ENCODE peak calls at places on chromosome 4, in seven cellular contexts. One of them, this sample, is unnamed.

GRCh38 chr4:5018603-5019002 is 655 bp downstream of the CYTL1 start:
- DNase-seq in neural progenitor cell: no peak
- DNase-seq in GM23338: peak
- DNase-seq in mammary epithelial cell: no peak
- DNase-seq in A673: no peak
- DNase-seq in fibroblast of lung: no peak
- DNase-seq in GM23248: no peak
- DNase-seq in this sample: no peak

GRCh38 chr4:10879411-10880110 is 195.0 kb upstream of the CLNK start:
- DNase-seq in neural progenitor cell: no peak
- DNase-seq in GM23338: no peak
- DNase-seq in mammary epithelial cell: peak
- DNase-seq in A673: no peak
- DNase-seq in fibroblast of lung: peak
- DNase-seq in GM23248: peak
- DNase-seq in this sample: no peak

GRCh38 chr4:151097759-151098158 is 1.7 kb upstream of the RPS3A start:
- DNase-seq in neural progenitor cell: no peak
- DNase-seq in GM23338: no peak
- DNase-seq in mammary epithelial cell: no peak
- DNase-seq in A673: no peak
- DNase-seq in fibroblast of lung: no peak
- DNase-seq in GM23248: no peak
- DNase-seq in this sample: no peak

GRCh38 chr4:41709844-41710481 is 38.6 kb downstream of the PHOX2B start:
- DNase-seq in neural progenitor cell: no peak
- DNase-seq in GM23338: no peak
- DNase-seq in mammary epithelial cell: peak
- DNase-seq in A673: peak
- DNase-seq in fibroblast of lung: peak
- DNase-seq in GM23248: peak
- DNase-seq in this sample: no peak

GRCh38 chr4:57044996-57045395 is 65.2 kb downstream of the IGFBP7 start:
- DNase-seq in neural progenitor cell: no peak
- DNase-seq in GM23338: no peak
- DNase-seq in mammary epithelial cell: no peak
- DNase-seq in A673: no peak
- DNase-seq in fibroblast of lung: peak
- DNase-seq in GM23248: peak
- DNase-seq in this sample: no peak

GRCh38 chr4:56705373-56705772 is 24.3 kb upstream of the HOPX start:
- DNase-seq in neural progenitor cell: no peak
- DNase-seq in GM23338: no peak
- DNase-seq in mammary epithelial cell: no peak
- DNase-seq in A673: no peak
- DNase-seq in fibroblast of lung: no peak
- DNase-seq in GM23248: no peak
- DNase-seq in this sample: no peak

GRCh38 chr4:15162465-15163283 is 160.4 kb downstream of the CPEB2 start:
- DNase-seq in neural progenitor cell: no peak
- DNase-seq in GM23338: peak
- DNase-seq in mammary epithelial cell: no peak
- DNase-seq in A673: peak
- DNase-seq in fibroblast of lung: no peak
- DNase-seq in GM23248: peak
- DNase-seq in this sample: no peak

GRCh38 chr4:23805381-23805780 is 84.5 kb downstream of the PPARGC1A start:
- DNase-seq in neural progenitor cell: no peak
- DNase-seq in GM23338: no peak
- DNase-seq in mammary epithelial cell: no peak
- DNase-seq in A673: no peak
- DNase-seq in fibroblast of lung: peak
- DNase-seq in GM23248: no peak
- DNase-seq in this sample: no peak

GRCh38 chr4:182736207-182736606 is 181.0 kb downstream of the DCTD start:
- DNase-seq in neural progenitor cell: no peak
- DNase-seq in GM23338: no peak
- DNase-seq in mammary epithelial cell: peak
- DNase-seq in A673: no peak
- DNase-seq in fibroblast of lung: no peak
- DNase-seq in GM23248: no peak
- DNase-seq in this sample: no peak

GRCh38 chr4:41141910-41142309 is 72.4 kb downstream of the APBB2 start:
- DNase-seq in neural progenitor cell: no peak
- DNase-seq in GM23338: no peak
- DNase-seq in mammary epithelial cell: peak
- DNase-seq in A673: no peak
- DNase-seq in fibroblast of lung: peak
- DNase-seq in GM23248: peak
- DNase-seq in this sample: no peak

GRCh38 chr4:38189445-38189844 is 229.2 kb downstream of the PTTG2 start:
- DNase-seq in neural progenitor cell: no peak
- DNase-seq in GM23338: no peak
- DNase-seq in mammary epithelial cell: peak
- DNase-seq in A673: no peak
- DNase-seq in fibroblast of lung: peak
- DNase-seq in GM23248: peak
- DNase-seq in this sample: no peak

GRCh38 chr4:104896623-104897296 is 249.9 kb upstream of the TET2 start:
- DNase-seq in neural progenitor cell: no peak
- DNase-seq in GM23338: no peak
- DNase-seq in mammary epithelial cell: peak
- DNase-seq in A673: no peak
- DNase-seq in fibroblast of lung: peak
- DNase-seq in GM23248: no peak
- DNase-seq in this sample: no peak

GRCh38 chr4:148773313-148773712 is 331.1 kb upstream of the NR3C2 start:
- DNase-seq in neural progenitor cell: no peak
- DNase-seq in GM23338: no peak
- DNase-seq in mammary epithelial cell: no peak
- DNase-seq in A673: no peak
- DNase-seq in fibroblast of lung: no peak
- DNase-seq in GM23248: no peak
- DNase-seq in this sample: no peak

GRCh38 chr4:188016754-188017153 is 21.2 kb downstream of the ZFP42 start:
- DNase-seq in neural progenitor cell: peak
- DNase-seq in GM23338: peak
- DNase-seq in mammary epithelial cell: no peak
- DNase-seq in A673: no peak
- DNase-seq in fibroblast of lung: no peak
- DNase-seq in GM23248: no peak
- DNase-seq in this sample: no peak

GRCh38 chr4:107931775-107932321 is 499 bp downstream of the CYP2U1 start:
- DNase-seq in neural progenitor cell: no peak
- DNase-seq in GM23338: peak
- DNase-seq in mammary epithelial cell: no peak
- DNase-seq in A673: no peak
- DNase-seq in fibroblast of lung: peak
- DNase-seq in GM23248: no peak
- DNase-seq in this sample: peak

GRCh38 chr4:177391287-177391686 is 51.0 kb downstream of the AGA start:
- DNase-seq in neural progenitor cell: no peak
- DNase-seq in GM23338: no peak
- DNase-seq in mammary epithelial cell: no peak
- DNase-seq in A673: no peak
- DNase-seq in fibroblast of lung: peak
- DNase-seq in GM23248: no peak
- DNase-seq in this sample: no peak
- TF ChIP-seq EZH2 in neural progenitor cell: no peak
- TF ChIP-seq EZH2 in GM23338: no peak
- TF ChIP-seq EZH2 in mammary epithelial cell: no peak
- TF ChIP-seq EZH2 in A673: no peak
- TF ChIP-seq EZH2 in fibroblast of lung: no peak
- TF ChIP-seq EZH2 in GM23248: no peak
- TF ChIP-seq EZH2 in this sample: no peak

DNA sequence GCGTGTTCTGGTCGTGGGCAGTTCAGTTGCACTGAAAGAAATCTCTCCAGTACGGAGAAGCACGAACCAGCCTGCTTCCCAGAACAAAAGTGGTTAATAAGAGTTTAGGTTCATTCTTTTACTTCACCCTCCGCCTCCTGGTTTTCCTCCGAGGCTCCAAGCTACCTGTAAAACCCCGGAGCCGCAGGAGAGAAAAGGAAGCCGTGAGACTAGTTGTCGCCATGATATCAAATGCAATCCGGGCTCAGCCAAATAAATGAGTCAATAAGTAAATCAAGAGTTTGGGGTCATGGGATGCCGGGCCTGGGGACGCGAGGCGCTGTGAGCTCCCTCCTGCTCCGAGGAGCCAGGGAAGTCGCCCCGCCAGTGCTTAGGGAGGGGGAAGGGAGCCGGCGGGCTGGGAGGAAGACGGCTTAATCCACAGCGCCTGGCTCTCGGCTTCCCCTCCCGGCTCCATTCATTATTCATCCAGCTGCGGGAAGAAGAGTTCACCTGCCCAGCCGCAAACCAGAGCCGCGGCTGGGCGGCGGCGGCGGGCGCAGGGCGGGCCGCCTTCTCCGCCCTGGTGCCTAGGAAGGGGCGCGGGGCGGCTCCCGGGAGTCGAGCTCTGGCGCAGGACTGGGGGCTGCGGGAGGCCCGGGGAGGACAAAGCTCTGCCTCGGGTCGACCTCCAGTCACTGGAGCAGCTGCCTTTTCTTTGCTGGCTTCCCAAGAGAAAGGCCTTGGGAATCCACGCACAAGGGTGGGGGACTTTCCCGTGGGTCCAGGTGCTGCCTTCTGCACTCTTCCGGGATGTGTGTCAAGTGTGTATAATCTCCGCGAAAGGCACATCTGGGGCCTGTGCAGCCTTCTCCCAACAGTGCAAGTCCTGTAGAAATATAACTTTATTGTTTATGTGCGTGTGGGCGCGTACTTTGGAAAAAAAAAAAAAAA is 1.7 kb downstream of the FRAS1 start:
- DNase-seq in neural progenitor cell: peak
- DNase-seq in GM23338: peak
- DNase-seq in mammary epithelial cell: peak
- DNase-seq in A673: peak
- DNase-seq in fibroblast of lung: peak
- DNase-seq in GM23248: peak
- DNase-seq in this sample: no peak
- TF ChIP-seq EZH2 in neural progenitor cell: no peak
- TF ChIP-seq EZH2 in GM23338: no peak
- TF ChIP-seq EZH2 in mammary epithelial cell: no peak
- TF ChIP-seq EZH2 in A673: no peak
- TF ChIP-seq EZH2 in fibroblast of lung: peak
- TF ChIP-seq EZH2 in GM23248: no peak
- TF ChIP-seq EZH2 in this sample: no peak

GRCh38 chr4:71602271-71602890 is 181.5 kb downstream of the GC start:
- DNase-seq in neural progenitor cell: no peak
- DNase-seq in GM23338: no peak
- DNase-seq in mammary epithelial cell: no peak
- DNase-seq in A673: no peak
- DNase-seq in fibroblast of lung: peak
- DNase-seq in GM23248: peak
- DNase-seq in this sample: no peak
- TF ChIP-seq EZH2 in neural progenitor cell: no peak
- TF ChIP-seq EZH2 in GM23338: no peak
- TF ChIP-seq EZH2 in mammary epithelial cell: no peak
- TF ChIP-seq EZH2 in A673: no peak
- TF ChIP-seq EZH2 in fibroblast of lung: no peak
- TF ChIP-seq EZH2 in GM23248: no peak
- TF ChIP-seq EZH2 in this sample: no peak

DNA sequence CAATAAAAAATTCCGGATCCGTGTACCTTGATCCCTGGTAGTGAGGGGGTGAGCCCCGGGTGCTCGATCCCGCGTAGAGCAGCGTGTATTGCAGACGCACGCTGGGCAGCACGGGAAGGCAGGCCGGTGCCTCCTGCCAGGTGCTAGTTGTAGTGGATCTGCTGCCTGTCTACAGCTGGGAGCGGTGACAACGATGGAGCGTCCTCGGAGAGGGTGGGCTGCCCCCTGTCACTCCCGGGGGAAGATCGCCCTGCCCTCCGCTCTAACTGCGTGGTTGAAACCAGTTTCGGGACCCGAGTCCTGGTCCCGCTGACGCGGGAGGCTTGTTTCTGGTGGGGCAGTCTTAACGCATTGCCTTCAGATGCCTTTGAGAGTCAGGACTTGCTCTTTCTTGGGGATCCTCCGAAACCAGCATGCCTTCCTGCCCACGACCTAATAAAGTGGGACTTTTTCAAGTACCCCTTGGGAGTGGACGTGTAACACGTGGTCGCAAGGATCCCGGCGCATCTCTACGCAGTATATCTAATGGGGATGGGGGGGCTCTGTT is 2.7 kb upstream of the NKX6-1 start:
- DNase-seq in neural progenitor cell: peak
- DNase-seq in GM23338: peak
- DNase-seq in mammary epithelial cell: no peak
- DNase-seq in A673: no peak
- DNase-seq in fibroblast of lung: no peak
- DNase-seq in GM23248: no peak
- DNase-seq in this sample: no peak
- TF ChIP-seq EZH2 in neural progenitor cell: no peak
- TF ChIP-seq EZH2 in GM23338: peak
- TF ChIP-seq EZH2 in mammary epithelial cell: peak
- TF ChIP-seq EZH2 in A673: no peak
- TF ChIP-seq EZH2 in fibroblast of lung: peak
- TF ChIP-seq EZH2 in GM23248: no peak
- TF ChIP-seq EZH2 in this sample: no peak

DNA sequence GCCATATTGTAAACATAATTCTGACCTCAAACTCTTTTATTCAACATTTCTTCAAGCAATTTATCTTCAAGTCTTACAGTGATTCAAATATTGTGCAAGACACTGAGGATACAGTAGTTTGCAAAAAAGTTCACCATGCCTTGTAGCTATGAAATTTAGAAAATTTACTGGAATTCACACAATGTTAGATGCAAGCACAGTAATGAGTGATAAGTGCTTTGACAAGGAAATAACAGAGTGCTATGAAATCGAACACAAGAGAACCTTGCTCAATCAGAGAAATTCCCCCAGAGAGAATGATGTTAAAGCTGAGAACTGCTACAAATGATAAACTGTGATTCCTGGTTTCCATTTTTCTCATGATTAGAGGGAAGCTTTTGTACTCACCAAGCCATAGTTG is 952.9 kb downstream of the FAT4 start:
- DNase-seq in neural progenitor cell: no peak
- DNase-seq in GM23338: no peak
- DNase-seq in mammary epithelial cell: peak
- DNase-seq in A673: no peak
- DNase-seq in fibroblast of lung: peak
- DNase-seq in GM23248: peak
- DNase-seq in this sample: no peak
- TF ChIP-seq EZH2 in neural progenitor cell: no peak
- TF ChIP-seq EZH2 in GM23338: no peak
- TF ChIP-seq EZH2 in mammary epithelial cell: no peak
- TF ChIP-seq EZH2 in A673: no peak
- TF ChIP-seq EZH2 in fibroblast of lung: no peak
- TF ChIP-seq EZH2 in GM23248: no peak
- TF ChIP-seq EZH2 in this sample: no peak

DNA sequence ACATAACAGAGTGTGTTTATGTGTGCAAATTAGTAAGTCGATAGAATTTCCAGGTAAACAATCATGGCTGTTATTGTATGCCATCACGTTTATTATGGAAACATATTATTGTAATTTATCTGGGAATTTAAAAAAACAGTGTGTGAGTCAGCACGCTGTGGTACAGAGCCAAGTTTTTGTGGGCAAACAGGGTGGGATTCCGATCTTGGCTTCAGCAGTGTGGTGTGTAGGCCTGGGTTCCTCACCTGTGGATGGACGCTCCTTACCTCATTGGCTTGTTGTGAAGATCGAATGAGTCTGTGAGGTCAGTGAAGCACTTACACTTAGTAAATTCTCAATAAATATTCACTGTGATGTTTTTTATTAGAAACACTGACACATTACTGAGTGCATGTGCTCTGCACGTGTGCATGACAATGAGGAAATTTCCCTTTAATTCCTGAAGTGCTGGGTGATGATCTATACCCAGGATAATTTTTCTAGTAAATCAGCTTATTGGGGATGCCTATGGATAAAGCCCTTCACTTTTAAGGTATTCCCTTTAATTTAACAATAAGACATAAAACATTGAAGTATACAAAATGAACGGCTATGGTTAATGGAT is 36.4 kb downstream of the SLIT2 start:
- DNase-seq in neural progenitor cell: no peak
- DNase-seq in GM23338: no peak
- DNase-seq in mammary epithelial cell: no peak
- DNase-seq in A673: no peak
- DNase-seq in fibroblast of lung: peak
- DNase-seq in GM23248: peak
- DNase-seq in this sample: no peak
- TF ChIP-seq EZH2 in neural progenitor cell: no peak
- TF ChIP-seq EZH2 in GM23338: no peak
- TF ChIP-seq EZH2 in mammary epithelial cell: no peak
- TF ChIP-seq EZH2 in A673: no peak
- TF ChIP-seq EZH2 in fibroblast of lung: no peak
- TF ChIP-seq EZH2 in GM23248: no peak
- TF ChIP-seq EZH2 in this sample: no peak